ENCODE peak calls at places on chromosome 17, in ten cellular contexts. Z is CD8-positive, alpha-beta T cell; K is ascending aorta; R is tibial artery; T is ovary; H is BE2C; G is GM23248; Y is mucosa of descending colon; S is transverse colon; C is GM23338. M is an unnamed sample. For H3K4me1, the result is how much of the 10 kb centered on the place peaks cover.

GRCh38 chr17:17938388-17939107 is 33.7 kb downstream of the TOM1L2 start:
- DNase-seq in Z (no peak), K (no peak), R (no peak), T (no peak), H (no peak), G (no peak), Y (no peak), S (peak), C (no peak), M (no peak)

GRCh38 chr17:69810326-69811035 is 264.5 kb upstream of the KCNJ16 start:
- DNase-seq in Z (no peak), K (no peak), R (no peak), T (no peak), H (no peak), G (peak), Y (no peak), S (no peak), C (no peak), M (no peak)

GRCh38 chr17:30290696-30291570 is 811 bp downstream of the BLMH start:
- DNase-seq in Z (no peak), K (no peak), R (peak), T (peak), H (peak), G (peak), Y (peak), S (peak), C (peak), M (no peak)

GRCh38 chr17:16910341-16910740 is 61.6 kb downstream of the TNFRSF13B start:
- DNase-seq in Z (no peak), K (no peak), R (peak), T (no peak), H (no peak), G (no peak), Y (no peak), S (peak), C (no peak), M (no peak)

GRCh38 chr17:47934856-47935255 is 6.5 kb upstream of the PNPO start:
- DNase-seq in Z (no peak), K (no peak), R (no peak), T (no peak), H (no peak), G (peak), Y (no peak), S (no peak), C (no peak), M (no peak)

GRCh38 chr17:66190738-66191606 is 961 bp downstream of the CEP112 start:
- DNase-seq in Z (no peak), K (no peak), R (no peak), T (no peak), H (no peak), G (peak), Y (no peak), S (no peak), C (no peak), M (peak)

GRCh38 chr17:4175921-4176802 is 33.2 kb downstream of the CYB5D2 start:
- DNase-seq in Z (no peak), K (no peak), R (no peak), T (no peak), H (no peak), G (no peak), Y (no peak), S (no peak), C (no peak), M (no peak)

GRCh38 chr17:61088556-61088955 is 311.1 kb upstream of the TBX2 start:
- DNase-seq in Z (no peak), K (no peak), R (no peak), T (no peak), H (no peak), G (no peak), Y (no peak), S (no peak), C (no peak), M (peak)

GRCh38 chr17:10748475-10749110 is 18.8 kb upstream of the TMEM220 start:
- DNase-seq in Z (no peak), K (no peak), R (no peak), T (no peak), H (peak), G (no peak), Y (no peak), S (no peak), C (no peak), M (no peak)

GRCh38 chr17:6161456-6161855 is 91.3 kb downstream of the WSCD1 start:
- DNase-seq in Z (no peak), K (no peak), R (no peak), T (no peak), H (no peak), G (no peak), Y (no peak), S (no peak), C (no peak), M (no peak)

GRCh38 chr17:32494621-32495346 is 8.0 kb downstream of the CDK5R1 start:
- DNase-seq in Z (no peak), K (no peak), R (peak), T (no peak), H (no peak), G (no peak), Y (peak), S (no peak), C (no peak), M (no peak)

GRCh38 chr17:13393841-13394710 is 207.7 kb downstream of the HS3ST3A1 start:
- DNase-seq in Z (no peak), K (no peak), R (no peak), T (no peak), H (no peak), G (peak), Y (no peak), S (no peak), C (no peak), M (no peak)

GRCh38 chr17:70896843-70897242 is 727.5 kb downstream of the KCNJ2 start:
- DNase-seq in Z (no peak), K (no peak), R (no peak), T (no peak), H (no peak), G (peak), Y (no peak), S (no peak), C (no peak), M (no peak)

GRCh38 chr17:18975597-18975996 is 23.6 kb downstream of the SLC5A10 start:
- DNase-seq in Z (no peak), K (no peak), R (no peak), T (no peak), H (no peak), G (no peak), Y (no peak), S (no peak), C (no peak), M (no peak)

GRCh38 chr17:58383892-58384462 is 32.0 kb upstream of the SUPT4H1 start:
- DNase-seq in Z (no peak), K (no peak), R (no peak), T (no peak), H (no peak), G (no peak), Y (no peak), S (no peak), C (no peak), M (no peak)

GRCh38 chr17:10754109-10754508 is 24.3 kb upstream of the TMEM220 start:
- DNase-seq in Z (no peak), K (no peak), R (no peak), T (peak), H (peak), G (peak), Y (no peak), S (peak), C (peak), M (no peak)

GRCh38 chr17:58147930-58148434 is at the start of gene OR4D1:
- DNase-seq in Z (no peak), K (no peak), R (no peak), T (no peak), H (no peak), G (no peak), Y (no peak), S (no peak), C (no peak), M (no peak)

GRCh38 chr17:68423251-68423650 is 34.0 kb downstream of the WIPI1 start:
- DNase-seq in Z (no peak), K (no peak), R (no peak), T (no peak), H (no peak), G (no peak), Y (no peak), S (no peak), C (no peak), M (no peak)

GRCh38 chr17:46173153-46173552 is 20.1 kb downstream of the KANSL1 start:
- DNase-seq in Z (no peak), K (no peak), R (no peak), T (no peak), H (no peak), G (no peak), Y (no peak), S (no peak), C (no peak), M (no peak)

GRCh38 chr17:34173221-34173620 is 81.9 kb upstream of the CCL2 start:
- DNase-seq in Z (no peak), K (no peak), R (no peak), T (no peak), H (no peak), G (peak), Y (no peak), S (no peak), C (no peak), M (no peak)

GRCh38 chr17:36928450-36929125 is 8.7 kb upstream of the LHX1 start:
- DNase-seq in Z (no peak), K (no peak), R (no peak), T (no peak), H (no peak), G (no peak), Y (no peak), S (no peak), C (peak), M (no peak)

GRCh38 chr17:67162771-67163170 is 82.2 kb downstream of the HELZ start:
- DNase-seq in Z (no peak), K (no peak), R (no peak), T (no peak), H (no peak), G (no peak), Y (no peak), S (no peak), C (no peak), M (no peak)

GRCh38 chr17:57519199-57519598 is 225.9 kb downstream of the CCDC182 start:
- DNase-seq in Z (no peak), K (no peak), R (no peak), T (no peak), H (peak), G (peak), Y (no peak), S (no peak), C (no peak), M (no peak)

GRCh38 chr17:14196337-14196997 is 40.2 kb downstream of the CDRT15 start:
- DNase-seq in Z (no peak), K (no peak), R (no peak), T (no peak), H (no peak), G (no peak), Y (no peak), S (no peak), C (peak), M (no peak)

GRCh38 chr17:83196088-83196765 is 116.8 kb downstream of the METRNL start:
- DNase-seq in Z (no peak), K (no peak), R (peak), T (no peak), H (peak), G (peak), Y (peak), S (no peak), C (no peak), M (peak)

GRCh38 chr17:36849871-36850348 is 87.4 kb upstream of the LHX1 start:
- DNase-seq in Z (no peak), K (no peak), R (no peak), T (no peak), H (peak), G (peak), Y (no peak), S (no peak), C (no peak), M (peak)

GRCh38 chr17:181213-182163 is at the start of gene DOC2B:
- DNase-seq in Z (no peak), K (no peak), R (no peak), T (no peak), H (peak), G (peak), Y (no peak), S (peak), C (peak), M (no peak)

GRCh38 chr17:73561066-73561465 is 83.2 kb downstream of the SDK2 start:
- DNase-seq in Z (no peak), K (no peak), R (no peak), T (no peak), H (no peak), G (no peak), Y (no peak), S (no peak), C (no peak), M (no peak)

GRCh38 chr17:18963126-18964017 is 11.4 kb downstream of the SLC5A10 start:
- DNase-seq in Z (no peak), K (no peak), R (peak), T (no peak), H (no peak), G (peak), Y (no peak), S (peak), C (no peak), M (no peak)

GRCh38 chr17:52128721-52129120 is 29.8 kb downstream of the CA10 start:
- DNase-seq in Z (no peak), K (no peak), R (no peak), T (no peak), H (no peak), G (no peak), Y (no peak), S (no peak), C (no peak), M (no peak)

GRCh38 chr17:55693244-55694216 is 29.1 kb downstream of the TMEM100 start:
- DNase-seq in Z (no peak), K (no peak), R (no peak), T (peak), H (peak), G (peak), Y (no peak), S (peak), C (no peak), M (no peak)

GRCh38 chr17:40857535-40857934 is 9.5 kb downstream of the KRT12 start:
- DNase-seq in Z (no peak), K (no peak), R (no peak), T (no peak), H (peak), G (peak), Y (no peak), S (no peak), C (no peak), M (no peak)

GRCh38 chr17:37752482-37752881 is 7.6 kb upstream of the HNF1B start:
- DNase-seq in Z (no peak), K (no peak), R (no peak), T (no peak), H (no peak), G (peak), Y (no peak), S (no peak), C (no peak), M (peak)

GRCh38 chr17:68326681-68327080 is 35.4 kb downstream of the ARSG start:
- DNase-seq in Z (no peak), K (no peak), R (no peak), T (no peak), H (no peak), G (peak), Y (no peak), S (no peak), C (no peak), M (no peak)

GRCh38 chr17:2071024-2071385 is 16.1 kb downstream of the HIC1 start:
- DNase-seq in Z (no peak), K (no peak), R (no peak), T (no peak), H (no peak), G (no peak), Y (no peak), S (no peak), C (no peak), M (no peak)
- H3K4me1 ChIP-seq in Z (under half), K (under half), R (under half), T (under half), H (under half), G (under half), Y (under half), S (under half), C (under half), M (half or more)

GRCh38 chr17:7437369-7437863 is 1.9 kb upstream of the FGF11 start:
- DNase-seq in Z (no peak), K (no peak), R (no peak), T (no peak), H (no peak), G (no peak), Y (no peak), S (no peak), C (no peak), M (no peak)
- H3K4me1 ChIP-seq in Z (under half), K (under half), R (half or more), T (under half), H (under half), G (under half), Y (under half), S (under half), C (under half), M (under half)

DNA sequence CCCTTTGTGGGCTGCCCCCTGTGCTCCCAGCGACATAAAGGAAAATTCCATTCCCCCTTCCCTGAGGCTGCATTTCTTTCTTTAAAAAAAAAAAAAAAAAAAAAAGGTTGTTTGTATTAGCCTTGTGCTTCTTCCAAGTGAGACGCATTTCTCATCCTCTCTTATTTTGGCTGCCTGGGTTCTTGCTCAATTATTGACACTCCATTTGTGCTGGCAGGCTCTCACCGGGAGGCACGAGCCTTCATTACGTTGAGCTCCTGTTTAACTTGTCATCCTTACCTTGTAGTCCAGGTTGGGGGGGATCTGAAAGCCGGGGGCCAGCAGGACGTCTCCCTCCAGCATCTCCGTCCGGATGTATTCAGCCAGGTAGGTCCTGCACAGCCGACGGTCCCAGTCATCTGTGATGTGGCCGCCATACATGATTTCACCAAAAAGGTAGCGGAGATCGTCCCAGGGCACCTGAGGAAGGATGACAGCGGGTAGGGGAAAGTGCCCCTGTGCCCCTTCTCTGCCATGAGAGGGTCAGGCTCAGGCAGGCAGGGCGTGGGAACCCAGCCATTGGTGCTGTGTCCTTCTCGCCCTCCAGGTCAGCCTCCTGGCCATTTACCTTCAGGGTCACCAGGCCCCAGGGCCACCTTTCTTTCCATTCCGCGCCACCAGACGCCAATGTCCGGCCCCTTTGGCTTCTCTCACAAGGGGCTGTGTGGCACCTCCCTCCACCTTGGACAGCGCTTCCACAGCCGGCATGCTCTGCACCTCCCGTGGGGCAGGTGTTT is 50.6 kb downstream of the PGS1 start:
- DNase-seq in Z (no peak), K (no peak), R (no peak), T (no peak), H (no peak), G (no peak), Y (no peak), S (no peak), C (no peak), M (no peak)
- H3K4me1 ChIP-seq in Z (under half), K (under half), R (under half), T (under half), H (under half), G (under half), Y (under half), S (under half), C (under half), M (under half)

GRCh38 chr17:42565523-42566214 is 1.2 kb upstream of the MLX start:
- DNase-seq in Z (no peak), K (no peak), R (no peak), T (no peak), H (no peak), G (no peak), Y (no peak), S (no peak), C (no peak), M (no peak)
- H3K4me1 ChIP-seq in Z (under half), K (under half), R (half or more), T (under half), H (under half), G (under half), Y (under half), S (under half), C (under half), M (under half)

GRCh38 chr17:76868176-76868668 is at the start of gene MGAT5B:
- DNase-seq in Z (peak), K (peak), R (peak), T (peak), H (peak), G (peak), Y (peak), S (peak), C (peak), M (peak)

GRCh38 chr17:76867578-76868175 is 527 bp upstream of the MGAT5B start:
- DNase-seq in Z (no peak), K (no peak), R (no peak), T (no peak), H (peak), G (peak), Y (no peak), S (no peak), C (peak), M (peak)

GRCh38 chr17:76869209-76869877 is 1.1 kb downstream of the MGAT5B start:
- DNase-seq in Z (no peak), K (no peak), R (no peak), T (no peak), H (peak), G (no peak), Y (no peak), S (no peak), C (peak), M (no peak)

GRCh38 chr17:76869878-76870714 is 1.9 kb downstream of the MGAT5B start:
- DNase-seq in Z (no peak), K (no peak), R (no peak), T (no peak), H (no peak), G (peak), Y (no peak), S (no peak), C (peak), M (no peak)

GRCh38 chr17:76868669-76869208 is 535 bp downstream of the MGAT5B start:
- DNase-seq in Z (no peak), K (no peak), R (no peak), T (no peak), H (no peak), G (peak), Y (no peak), S (no peak), C (peak), M (peak)
- H3K4me1 ChIP-seq in Z (under half), K (under half), R (under half), T (under half), H (under half), G (under half), Y (under half), S (under half), C (under half), M (half or more)

GRCh38 chr17:2174048-2174447 is 119.1 kb downstream of the HIC1 start:
- DNase-seq in Z (no peak), K (no peak), R (no peak), T (no peak), H (no peak), G (peak), Y (no peak), S (no peak), C (no peak), M (peak)
- H3K4me1 ChIP-seq in Z (under half), K (half or more), R (half or more), T (under half), H (under half), G (half or more), Y (under half), S (under half), C (under half), M (half or more)